ENCODE peak calls at places on chromosomes 5 and 9, in five cellular contexts. One of them, this sample, is unnamed.

GRCh38 chr5:124748687-124749594 is 2.5 kb upstream of the ZNF608 start:
- DNase-seq in RWPE1: peak
- DNase-seq in ascending aorta: peak
- DNase-seq in GM13976: peak
- DNase-seq in Peyer's patch: peak
- DNase-seq in this sample: peak

GRCh38 chr9:83509372-83509771 is 28.8 kb downstream of the FRMD3 start:
- DNase-seq in RWPE1: no peak
- DNase-seq in ascending aorta: no peak
- DNase-seq in GM13976: no peak
- DNase-seq in Peyer's patch: no peak
- DNase-seq in this sample: no peak

GRCh38 chr9:109771796-109772525 is 8.0 kb upstream of the PALM2AKAP2 start:
- DNase-seq in RWPE1: no peak
- DNase-seq in ascending aorta: peak
- DNase-seq in GM13976: no peak
- DNase-seq in Peyer's patch: no peak
- DNase-seq in this sample: no peak

GRCh38 chr9:131809941-131810344 is 70.1 kb upstream of the RAPGEF1 start:
- DNase-seq in RWPE1: peak
- DNase-seq in ascending aorta: no peak
- DNase-seq in GM13976: no peak
- DNase-seq in Peyer's patch: no peak
- DNase-seq in this sample: no peak

GRCh38 chr9:137878146-137878941 is 762 bp downstream of the CACNA1B start:
- DNase-seq in RWPE1: peak
- DNase-seq in ascending aorta: no peak
- DNase-seq in GM13976: peak
- DNase-seq in Peyer's patch: peak
- DNase-seq in this sample: peak

GRCh38 chr5:139543423-139543991 is 17.6 kb upstream of the UBE2D2 start:
- DNase-seq in RWPE1: no peak
- DNase-seq in ascending aorta: peak
- DNase-seq in GM13976: peak
- DNase-seq in Peyer's patch: peak
- DNase-seq in this sample: peak

GRCh38 chr5:101045689-101046088 is 142.6 kb upstream of the ST8SIA4 start:
- DNase-seq in RWPE1: no peak
- DNase-seq in ascending aorta: no peak
- DNase-seq in GM13976: peak
- DNase-seq in Peyer's patch: no peak
- DNase-seq in this sample: peak

GRCh38 chr9:32412440-32412839 is 28.0 kb downstream of the ACO1 start:
- DNase-seq in RWPE1: no peak
- DNase-seq in ascending aorta: no peak
- DNase-seq in GM13976: no peak
- DNase-seq in Peyer's patch: no peak
- DNase-seq in this sample: no peak

GRCh38 chr5:179113945-179114641 is 53.9 kb downstream of the ZNF354C start:
- DNase-seq in RWPE1: no peak
- DNase-seq in ascending aorta: no peak
- DNase-seq in GM13976: no peak
- DNase-seq in Peyer's patch: no peak
- DNase-seq in this sample: peak

GRCh38 chr9:115606851-115607250 is 488.9 kb upstream of the TNC start:
- DNase-seq in RWPE1: no peak
- DNase-seq in ascending aorta: no peak
- DNase-seq in GM13976: no peak
- DNase-seq in Peyer's patch: no peak
- DNase-seq in this sample: no peak

GRCh38 chr9:98644011-98644410 is 64.7 kb downstream of the GABBR2 start:
- DNase-seq in RWPE1: no peak
- DNase-seq in ascending aorta: peak
- DNase-seq in GM13976: no peak
- DNase-seq in Peyer's patch: no peak
- DNase-seq in this sample: no peak

GRCh38 chr5:1052641-1053390 is 44.2 kb downstream of the NKD2 start:
- DNase-seq in RWPE1: no peak
- DNase-seq in ascending aorta: no peak
- DNase-seq in GM13976: no peak
- DNase-seq in Peyer's patch: no peak
- DNase-seq in this sample: no peak

GRCh38 chr9:108676344-108676743 is 179.4 kb downstream of the ACTL7B start:
- DNase-seq in RWPE1: no peak
- DNase-seq in ascending aorta: no peak
- DNase-seq in GM13976: no peak
- DNase-seq in Peyer's patch: no peak
- DNase-seq in this sample: no peak

GRCh38 chr9:95839012-95839411 is 36.5 kb upstream of the ERCC6L2 start:
- DNase-seq in RWPE1: no peak
- DNase-seq in ascending aorta: no peak
- DNase-seq in GM13976: no peak
- DNase-seq in Peyer's patch: no peak
- DNase-seq in this sample: no peak

GRCh38 chr9:114803459-114803858 is 2.4 kb downstream of the TNFSF15 start:
- DNase-seq in RWPE1: no peak
- DNase-seq in ascending aorta: no peak
- DNase-seq in GM13976: no peak
- DNase-seq in Peyer's patch: no peak
- DNase-seq in this sample: no peak

GRCh38 chr9:95116002-95116819 is 201.3 kb downstream of the FANCC start:
- DNase-seq in RWPE1: no peak
- DNase-seq in ascending aorta: peak
- DNase-seq in GM13976: no peak
- DNase-seq in Peyer's patch: no peak
- DNase-seq in this sample: no peak

GRCh38 chr5:160083501-160083900 is 35.7 kb downstream of the PWWP2A start:
- DNase-seq in RWPE1: peak
- DNase-seq in ascending aorta: no peak
- DNase-seq in GM13976: no peak
- DNase-seq in Peyer's patch: no peak
- DNase-seq in this sample: no peak

GRCh38 chr9:120099064-120099463 is 480.9 kb downstream of the CDK5RAP2 start:
- DNase-seq in RWPE1: no peak
- DNase-seq in ascending aorta: no peak
- DNase-seq in GM13976: no peak
- DNase-seq in Peyer's patch: no peak
- DNase-seq in this sample: no peak

GRCh38 chr9:134057311-134057665 is 10.5 kb downstream of the BRD3 start:
- DNase-seq in RWPE1: no peak
- DNase-seq in ascending aorta: peak
- DNase-seq in GM13976: no peak
- DNase-seq in Peyer's patch: peak
- DNase-seq in this sample: no peak

GRCh38 chr5:146622391-146622790 is 106.4 kb upstream of the GPR151 start:
- DNase-seq in RWPE1: no peak
- DNase-seq in ascending aorta: no peak
- DNase-seq in GM13976: no peak
- DNase-seq in Peyer's patch: no peak
- DNase-seq in this sample: no peak
- TF ChIP-seq CTCF in RWPE1: no peak
- TF ChIP-seq CTCF in ascending aorta: no peak
- TF ChIP-seq CTCF in GM13976: no peak
- TF ChIP-seq CTCF in Peyer's patch: no peak
- TF ChIP-seq CTCF in this sample: no peak

GRCh38 chr5:113294341-113295110 is 140.3 kb downstream of the TSSK1B start:
- DNase-seq in RWPE1: peak
- DNase-seq in ascending aorta: peak
- DNase-seq in GM13976: peak
- DNase-seq in Peyer's patch: peak
- DNase-seq in this sample: peak
- TF ChIP-seq CTCF in RWPE1: no peak
- TF ChIP-seq CTCF in ascending aorta: peak
- TF ChIP-seq CTCF in GM13976: no peak
- TF ChIP-seq CTCF in Peyer's patch: no peak
- TF ChIP-seq CTCF in this sample: no peak

DNA sequence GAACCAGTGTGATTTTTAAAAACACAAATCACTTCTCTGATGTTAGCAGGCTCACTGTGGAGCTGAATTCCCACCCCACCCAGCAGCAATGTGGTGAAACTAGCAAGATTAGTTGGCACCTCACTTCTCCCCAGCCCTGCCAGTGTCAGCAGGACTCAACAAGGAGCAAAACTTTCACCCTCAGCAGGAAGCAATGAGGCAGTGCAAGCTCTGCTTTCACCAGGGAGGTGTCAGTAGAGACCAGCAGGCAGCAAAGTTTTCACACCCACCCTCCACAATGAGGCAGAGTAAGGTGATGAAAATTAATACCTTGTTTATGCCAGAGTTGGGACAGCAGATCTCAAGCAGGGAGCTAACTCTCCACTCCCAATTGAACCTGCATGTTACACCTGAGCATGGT is 565.0 kb downstream of the CETN3 start:
- DNase-seq in RWPE1: no peak
- DNase-seq in ascending aorta: no peak
- DNase-seq in GM13976: no peak
- DNase-seq in Peyer's patch: no peak
- DNase-seq in this sample: no peak
- TF ChIP-seq CTCF in RWPE1: no peak
- TF ChIP-seq CTCF in ascending aorta: no peak
- TF ChIP-seq CTCF in GM13976: no peak
- TF ChIP-seq CTCF in Peyer's patch: no peak
- TF ChIP-seq CTCF in this sample: no peak

GRCh38 chr5:2710910-2711309 is 40.6 kb downstream of the IRX2 start:
- DNase-seq in RWPE1: peak
- DNase-seq in ascending aorta: no peak
- DNase-seq in GM13976: no peak
- DNase-seq in Peyer's patch: no peak
- DNase-seq in this sample: no peak
- TF ChIP-seq CTCF in RWPE1: peak
- TF ChIP-seq CTCF in ascending aorta: no peak
- TF ChIP-seq CTCF in GM13976: no peak
- TF ChIP-seq CTCF in Peyer's patch: no peak
- TF ChIP-seq CTCF in this sample: no peak

GRCh38 chr5:51411917-51412316 is 28.7 kb downstream of the ISL1 start:
- DNase-seq in RWPE1: no peak
- DNase-seq in ascending aorta: no peak
- DNase-seq in GM13976: no peak
- DNase-seq in Peyer's patch: no peak
- DNase-seq in this sample: no peak

GRCh38 chr5:51414516-51414915 is 31.3 kb downstream of the ISL1 start:
- DNase-seq in RWPE1: no peak
- DNase-seq in ascending aorta: no peak
- DNase-seq in GM13976: no peak
- DNase-seq in Peyer's patch: no peak
- DNase-seq in this sample: no peak

DNA sequence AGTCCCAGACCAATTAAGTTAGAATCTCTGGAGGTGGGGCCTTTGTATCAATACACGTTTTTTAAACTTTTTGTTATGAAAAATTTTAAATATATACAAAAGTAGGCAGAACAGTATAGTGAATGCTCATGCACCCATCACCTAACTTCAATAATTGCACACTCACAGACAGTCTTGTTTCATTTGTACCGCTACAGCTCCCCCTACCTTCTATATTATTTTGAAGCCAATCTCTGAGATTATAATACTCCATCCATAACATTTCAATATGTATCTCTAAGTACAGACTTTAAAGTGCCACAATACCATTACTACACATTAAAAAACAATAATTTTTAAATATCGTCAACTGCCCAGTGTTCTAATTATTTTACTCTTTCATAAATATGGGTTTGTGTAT is 32.9 kb downstream of the ISL1 start:
- DNase-seq in RWPE1: no peak
- DNase-seq in ascending aorta: no peak
- DNase-seq in GM13976: no peak
- DNase-seq in Peyer's patch: no peak
- DNase-seq in this sample: no peak
- TF ChIP-seq CTCF in RWPE1: peak
- TF ChIP-seq CTCF in ascending aorta: no peak
- TF ChIP-seq CTCF in GM13976: no peak
- TF ChIP-seq CTCF in Peyer's patch: no peak
- TF ChIP-seq CTCF in this sample: no peak

GRCh38 chr5:55714339-55714738 is 2.2 kb upstream of the SLC38A9 start:
- DNase-seq in RWPE1: no peak
- DNase-seq in ascending aorta: no peak
- DNase-seq in GM13976: no peak
- DNase-seq in Peyer's patch: no peak
- DNase-seq in this sample: no peak
- TF ChIP-seq CTCF in RWPE1: no peak
- TF ChIP-seq CTCF in ascending aorta: no peak
- TF ChIP-seq CTCF in GM13976: no peak
- TF ChIP-seq CTCF in Peyer's patch: no peak
- TF ChIP-seq CTCF in this sample: no peak

GRCh38 chr5:18102733-18103132 is 468.5 kb downstream of the TAF11L14 start:
- DNase-seq in RWPE1: no peak
- DNase-seq in ascending aorta: no peak
- DNase-seq in GM13976: no peak
- DNase-seq in Peyer's patch: no peak
- DNase-seq in this sample: no peak
- TF ChIP-seq CTCF in RWPE1: no peak
- TF ChIP-seq CTCF in ascending aorta: no peak
- TF ChIP-seq CTCF in GM13976: no peak
- TF ChIP-seq CTCF in Peyer's patch: no peak
- TF ChIP-seq CTCF in this sample: no peak

GRCh38 chr5:133307275-133307674 is 255.5 kb downstream of the HSPA4 start:
- DNase-seq in RWPE1: no peak
- DNase-seq in ascending aorta: no peak
- DNase-seq in GM13976: no peak
- DNase-seq in Peyer's patch: no peak
- DNase-seq in this sample: no peak
- TF ChIP-seq CTCF in RWPE1: no peak
- TF ChIP-seq CTCF in ascending aorta: no peak
- TF ChIP-seq CTCF in GM13976: no peak
- TF ChIP-seq CTCF in Peyer's patch: no peak
- TF ChIP-seq CTCF in this sample: no peak

DNA sequence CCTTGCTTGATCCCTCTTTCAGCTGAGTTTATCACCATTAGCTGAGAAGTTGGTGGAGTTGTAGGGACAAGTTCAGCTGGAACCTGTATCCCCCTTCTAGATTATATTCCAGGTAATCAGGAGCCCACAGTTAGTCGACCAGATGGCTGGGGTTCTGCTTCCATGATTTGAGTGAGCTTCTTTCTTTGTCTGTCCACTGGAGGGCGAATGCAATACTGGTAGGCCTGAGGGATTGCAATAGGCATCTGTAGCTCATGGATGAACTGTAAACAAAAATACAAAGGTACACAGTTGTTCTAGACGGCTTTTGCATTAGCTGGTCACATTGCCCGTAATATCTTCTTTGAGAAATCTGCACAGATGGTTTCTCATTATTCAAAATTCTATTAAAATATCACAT is 88.9 kb downstream of the PCSK5 start:
- DNase-seq in RWPE1: no peak
- DNase-seq in ascending aorta: no peak
- DNase-seq in GM13976: peak
- DNase-seq in Peyer's patch: no peak
- DNase-seq in this sample: no peak
- TF ChIP-seq CTCF in RWPE1: no peak
- TF ChIP-seq CTCF in ascending aorta: no peak
- TF ChIP-seq CTCF in GM13976: no peak
- TF ChIP-seq CTCF in Peyer's patch: peak
- TF ChIP-seq CTCF in this sample: no peak

DNA sequence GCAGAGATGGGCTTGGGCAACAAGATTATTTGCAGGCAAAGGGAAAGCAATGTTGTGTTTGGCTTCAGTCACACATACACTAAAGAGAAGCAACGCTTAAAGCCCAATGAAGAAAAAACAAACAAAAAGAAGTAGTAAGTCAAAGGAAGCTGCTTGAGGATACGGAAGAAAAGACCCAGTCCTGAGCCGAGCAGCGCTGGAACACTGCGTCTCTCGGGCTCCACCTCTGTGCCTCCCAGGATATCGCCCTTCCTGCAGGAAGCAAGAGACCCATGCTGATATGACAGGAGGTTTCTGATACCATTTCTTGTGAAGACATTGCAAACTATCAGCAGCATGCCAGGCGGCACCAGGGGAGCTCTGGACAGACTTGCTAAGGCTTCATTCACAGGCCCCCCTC is 9.9 kb downstream of the GNAQ start:
- DNase-seq in RWPE1: no peak
- DNase-seq in ascending aorta: no peak
- DNase-seq in GM13976: no peak
- DNase-seq in Peyer's patch: no peak
- DNase-seq in this sample: no peak
- TF ChIP-seq CTCF in RWPE1: no peak
- TF ChIP-seq CTCF in ascending aorta: peak
- TF ChIP-seq CTCF in GM13976: no peak
- TF ChIP-seq CTCF in Peyer's patch: no peak
- TF ChIP-seq CTCF in this sample: no peak